ENCODE peak calls at places on chromosomes 2 and 18, in six cellular contexts. S, P, Z, Q, M and E are unnamed samples.

GRCh38 chr18:53937037-53937436 is 287.4 kb downstream of the MBD2 start:
- DNase-seq in M (no peak), S (no peak), Q (no peak), Z (no peak), P (no peak), E (no peak)

GRCh38 chr2:172985139-172985874 is 90.3 kb upstream of the MAP3K20 start:
- DNase-seq in Q (no peak), P (no peak), S (no peak), Z (peak), M (no peak), E (no peak)

GRCh38 chr2:64522843-64523428 is 1.2 kb upstream of the AFTPH start:
- DNase-seq in Z (peak), Q (no peak), S (peak), P (peak), M (peak), E (peak)

GRCh38 chr2:226354434-226354833 is 445.2 kb downstream of the IRS1 start:
- DNase-seq in Z (no peak), P (no peak), Q (no peak), S (no peak), M (no peak), E (no peak)

GRCh38 chr2:222823183-222823915 is 37.5 kb upstream of the ACSL3 start:
- DNase-seq in P (no peak), M (no peak), S (no peak), Q (no peak), Z (no peak), E (no peak)

GRCh38 chr18:79791141-79791972 is 6.4 kb upstream of the KCNG2 start:
- DNase-seq in S (no peak), P (no peak), Q (no peak), M (no peak), Z (no peak), E (peak)

GRCh38 chr2:148172131-148172753 is 151.4 kb downstream of the MBD5 start:
- DNase-seq in M (no peak), Z (no peak), S (no peak), P (no peak), Q (no peak), E (no peak)

GRCh38 chr18:46352520-46353250 is 248.5 kb downstream of the HAUS1 start:
- DNase-seq in Z (no peak), S (no peak), M (no peak), Q (no peak), P (no peak), E (no peak)

GRCh38 chr2:170886391-170886790 is 42.7 kb upstream of the GORASP2 start:
- DNase-seq in Z (no peak), M (no peak), S (no peak), P (no peak), Q (no peak), E (no peak)

GRCh38 chr18:62101236-62101635 is 85.6 kb downstream of the PIGN start:
- DNase-seq in Q (no peak), Z (no peak), S (no peak), M (no peak), P (no peak), E (no peak)

GRCh38 chr18:57231846-57232245 is 85.0 kb downstream of the BOD1L2 start:
- DNase-seq in P (no peak), Z (no peak), Q (no peak), S (no peak), M (no peak), E (no peak)

GRCh38 chr2:42185200-42185921 is 16.2 kb downstream of the EML4 start:
- DNase-seq in S (no peak), Z (no peak), Q (no peak), P (no peak), M (no peak), E (no peak)

GRCh38 chr2:24926602-24927252 is 6.7 kb upstream of the ADCY3 start:
- DNase-seq in M (no peak), P (no peak), S (no peak), Q (no peak), Z (no peak), E (no peak)

GRCh38 chr18:62848946-62849345 is 133.6 kb downstream of the PHLPP1 start:
- DNase-seq in S (no peak), M (no peak), Z (no peak), P (no peak), Q (no peak), E (no peak)

GRCh38 chr18:39198376-39198775 is 1632.8 kb upstream of the CELF4 start:
- DNase-seq in S (no peak), Q (no peak), M (no peak), Z (no peak), P (no peak), E (no peak)

GRCh38 chr18:50870138-50870845 is 8.6 kb upstream of the ME2 start:
- DNase-seq in Z (peak), P (no peak), S (no peak), M (no peak), Q (no peak), E (no peak)

GRCh38 chr18:43847164-43848091 is 570.1 kb upstream of the SYT4 start:
- DNase-seq in S (no peak), M (no peak), Q (no peak), P (no peak), Z (no peak), E (no peak)

GRCh38 chr2:242040681-242041080 is 171.2 kb downstream of the RTP5 start:
- DNase-seq in M (no peak), Z (no peak), Q (no peak), P (no peak), S (no peak), E (no peak)

GRCh38 chr2:101831351-101831865 is 133.9 kb downstream of the MAP4K4 start:
- DNase-seq in S (peak), Z (peak), M (no peak), P (peak), Q (no peak), E (peak)

GRCh38 chr2:104784264-104784663 is 69.7 kb upstream of the POU3F3 start:
- DNase-seq in Z (no peak), Q (no peak), M (no peak), P (no peak), S (no peak), E (no peak)

GRCh38 chr2:196206804-196207203 is 35.4 kb upstream of the STK17B start:
- DNase-seq in S (no peak), P (no peak), Q (no peak), Z (no peak), M (no peak), E (no peak)

GRCh38 chr2:212052412-212053159 is 486.0 kb downstream of the ERBB4 start:
- DNase-seq in S (no peak), Q (no peak), M (no peak), P (no peak), Z (no peak), E (no peak)

GRCh38 chr2:156562136-156562535 is 126.0 kb downstream of the GPD2 start:
- DNase-seq in S (no peak), M (no peak), Q (no peak), P (peak), Z (no peak), E (no peak)

GRCh38 chr2:148981350-148981749 is 57.1 kb upstream of the LYPD6B start:
- DNase-seq in S (no peak), P (no peak), Q (no peak), M (no peak), Z (peak), E (no peak)

GRCh38 chr18:45774065-45774521 is 50.1 kb downstream of the SLC14A1 start:
- DNase-seq in M (no peak), Q (no peak), P (no peak), Z (no peak), S (no peak), E (no peak)

GRCh38 chr2:25558262-25558661 is 115.1 kb downstream of the DTNB start:
- DNase-seq in Q (no peak), S (peak), M (peak), Z (no peak), P (no peak), E (no peak)

GRCh38 chr2:27772804-27773203 is 1.3 kb downstream of the MRPL33 start:
- DNase-seq in M (no peak), S (no peak), Z (no peak), Q (no peak), P (no peak), E (no peak)

GRCh38 chr2:106124787-106125549 is 69.1 kb downstream of the UXS1 start:
- DNase-seq in P (no peak), Q (no peak), M (no peak), S (no peak), Z (no peak), E (peak)

GRCh38 chr2:155151945-155152344 is 453.4 kb downstream of the KCNJ3 start:
- DNase-seq in Z (no peak), M (no peak), Q (no peak), P (no peak), S (no peak), E (no peak)

GRCh38 chr2:209876211-209876610 is 104.6 kb downstream of the UNC80 start:
- DNase-seq in S (no peak), P (no peak), Q (no peak), Z (no peak), M (no peak), E (no peak)

GRCh38 chr2:72173640-72174321 is 26.1 kb upstream of the CYP26B1 start:
- DNase-seq in Q (no peak), M (no peak), P (no peak), Z (no peak), S (no peak), E (no peak)

GRCh38 chr2:15316370-15316814 is 244.7 kb downstream of the NBAS start:
- DNase-seq in M (no peak), P (no peak), S (no peak), Q (no peak), Z (no peak), E (no peak)

GRCh38 chr2:71336802-71337201 is 5.2 kb downstream of the ZNF638 start:
- DNase-seq in Z (no peak), P (no peak), S (no peak), M (no peak), Q (no peak), E (no peak)

GRCh38 chr2:3420076-3420848 is 40.8 kb downstream of the TRAPPC12 start:
- DNase-seq in M (no peak), Q (no peak), P (no peak), Z (no peak), S (no peak), E (no peak)

GRCh38 chr2:168912466-168913170 is 11.5 kb downstream of the G6PC2 start:
- DNase-seq in S (no peak), Q (no peak), P (no peak), Z (no peak), M (no peak), E (no peak)

GRCh38 chr2:130947967-130948366 is 111.3 kb downstream of the ARHGEF4 start:
- DNase-seq in S (no peak), Q (no peak), P (no peak), M (no peak), Z (no peak), E (no peak)

GRCh38 chr18:58319719-58320118 is 275.7 kb downstream of the NEDD4L start:
- DNase-seq in Q (no peak), P (no peak), M (no peak), S (no peak), Z (no peak), E (no peak)

GRCh38 chr18:23756590-23757540 is 67.6 kb downstream of the LAMA3 start:
- DNase-seq in P (no peak), Q (no peak), M (no peak), S (no peak), Z (no peak), E (no peak)
- TF ChIP-seq ZNF274 in P (no peak), Q (no peak), M (no peak), S (no peak), Z (no peak), E (no peak)

DNA sequence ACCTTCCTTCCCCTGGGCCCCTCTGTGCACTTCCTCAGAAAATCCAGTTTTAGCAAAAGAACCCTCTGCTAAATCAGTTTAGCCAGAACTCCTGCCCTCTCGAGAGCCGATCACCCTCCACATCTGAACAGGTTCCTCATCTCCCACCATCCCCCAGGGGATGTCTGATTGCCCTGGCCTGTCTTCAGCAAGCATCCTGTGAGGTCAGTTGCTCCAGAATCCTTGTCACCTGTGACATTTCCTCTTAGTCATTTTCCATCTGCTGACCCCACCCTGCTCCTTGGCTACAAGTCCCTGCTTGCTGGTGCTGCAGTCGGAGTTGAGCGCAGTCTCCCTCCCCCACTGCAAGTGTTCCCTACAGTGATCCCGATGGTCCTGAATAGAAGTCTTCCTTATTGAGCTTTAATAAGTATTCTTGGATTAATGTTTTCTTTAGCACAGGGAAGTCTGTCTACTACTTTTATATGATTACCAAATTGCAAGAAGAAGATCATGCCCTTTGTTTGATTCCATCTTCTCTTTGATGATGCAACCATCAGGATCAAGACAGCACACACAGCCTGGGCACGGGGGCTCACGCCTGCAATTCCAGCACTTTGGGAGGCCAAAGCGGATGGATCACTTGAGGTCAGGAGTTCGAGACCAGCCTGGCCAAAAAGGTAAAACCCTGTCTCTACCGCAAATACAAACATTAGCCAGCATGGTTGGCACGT is 30.9 kb upstream of the UBE2F start:
- DNase-seq in P (no peak), M (no peak), Z (peak), Q (no peak), S (no peak), E (no peak)
- TF ChIP-seq ZNF274 in P (no peak), M (no peak), Z (no peak), Q (no peak), S (no peak), E (no peak)

GRCh38 chr2:112767693-112768380 is 3.4 kb upstream of the CKAP2L start:
- DNase-seq in Z (no peak), P (no peak), M (no peak), S (no peak), Q (no peak), E (no peak)
- TF ChIP-seq ZNF274 in Z (no peak), P (no peak), M (no peak), S (no peak), Q (no peak), E (no peak)

DNA sequence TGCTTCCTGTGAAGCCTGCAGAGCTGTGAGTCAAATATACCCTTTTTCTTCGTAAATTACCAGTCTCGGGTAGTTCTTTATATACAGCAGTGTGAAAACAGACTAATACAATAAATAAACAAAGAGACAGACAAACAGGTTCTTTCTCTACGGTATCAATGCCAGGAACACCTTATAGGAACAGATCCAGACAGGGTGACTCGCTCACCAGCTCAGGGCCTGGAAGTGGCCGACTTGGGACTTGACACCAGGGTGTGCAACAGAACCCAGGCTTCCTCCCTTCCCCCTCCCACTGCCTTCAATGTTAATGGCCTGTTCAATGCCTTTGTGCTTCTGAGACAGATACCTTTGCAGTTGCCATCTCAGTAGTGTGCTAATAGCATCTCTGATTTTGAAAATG is 309.5 kb downstream of the ALK start:
- DNase-seq in Q (no peak), S (no peak), P (no peak), M (no peak), Z (no peak), E (no peak)
- TF ChIP-seq ZNF274 in Q (no peak), S (no peak), P (no peak), M (no peak), Z (no peak), E (no peak)

DNA sequence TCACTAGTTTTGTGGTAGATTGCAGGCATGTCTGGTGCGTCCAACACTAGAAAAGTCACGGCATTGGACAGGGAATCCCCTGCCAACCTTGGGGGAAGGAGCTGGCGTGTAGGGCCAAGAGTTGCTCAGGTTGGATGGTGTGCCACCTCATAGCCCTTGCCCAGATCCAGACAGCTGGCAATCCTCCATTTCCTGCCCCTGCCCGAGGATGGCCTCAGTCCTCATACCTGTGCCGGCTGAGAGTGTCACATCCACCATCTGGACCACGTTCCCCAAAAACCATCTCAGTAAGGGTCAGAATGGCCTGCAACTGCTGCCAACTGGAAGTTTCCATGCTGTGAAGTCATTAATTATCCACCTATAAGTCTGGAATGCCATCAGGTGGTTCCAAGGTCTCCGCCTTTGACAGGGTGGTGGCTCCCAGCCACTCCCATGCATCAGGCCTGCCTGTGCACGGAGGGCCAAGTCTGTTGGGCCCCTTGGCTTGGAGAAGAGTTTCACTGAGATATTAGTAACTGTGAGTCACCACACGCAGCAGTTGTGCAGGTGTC is 55.0 kb downstream of the IMPA2 start:
- DNase-seq in Q (no peak), Z (no peak), P (no peak), S (no peak), M (no peak), E (no peak)
- TF ChIP-seq ZNF274 in Q (no peak), Z (no peak), P (no peak), S (no peak), M (no peak), E (no peak)

GRCh38 chr2:18626256-18626668 is 36.9 kb upstream of the NT5C1B start:
- DNase-seq in Z (no peak), S (no peak), P (no peak), M (no peak), Q (no peak), E (no peak)

GRCh38 chr2:18630541-18630940 is 41.2 kb upstream of the NT5C1B start:
- DNase-seq in Q (no peak), S (no peak), M (no peak), P (no peak), Z (no peak), E (no peak)

GRCh38 chr2:18630101-18630500 is 40.7 kb upstream of the NT5C1B start:
- DNase-seq in P (no peak), Q (no peak), Z (no peak), M (no peak), S (no peak), E (no peak)

GRCh38 chr2:18626958-18627650 is 37.7 kb upstream of the NT5C1B start:
- DNase-seq in P (no peak), Z (no peak), Q (no peak), M (no peak), S (no peak), E (no peak)

DNA sequence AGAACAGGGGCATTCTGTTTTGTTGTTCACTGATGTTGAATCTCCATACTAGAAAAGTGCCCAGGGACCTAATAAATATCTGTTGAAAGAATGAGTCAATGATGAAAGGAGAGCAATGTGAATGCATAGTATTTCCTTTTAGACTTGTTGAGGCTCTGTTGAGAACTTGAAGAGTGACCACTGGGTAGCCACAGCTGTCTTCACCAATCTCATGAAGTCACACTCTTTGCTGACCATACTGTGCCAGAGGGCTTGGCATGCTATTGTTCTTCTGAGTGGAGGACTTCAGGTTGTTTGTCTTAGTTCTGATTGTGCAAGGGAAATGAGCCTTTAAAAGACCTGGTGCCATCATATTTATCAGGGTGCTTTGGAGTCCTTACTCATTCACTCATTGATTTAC is 41.6 kb upstream of the NT5C1B start:
- DNase-seq in S (no peak), Z (no peak), P (no peak), Q (no peak), M (no peak), E (no peak)
- TF ChIP-seq ZNF274 in S (no peak), Z (no peak), P (no peak), Q (no peak), M (no peak), E (no peak)